ENCODE peak calls at places on chromosomes 7 and 10, in four cellular contexts. W, A, B and V are unnamed samples.

GRCh38 chr7:133572087-133572486 is 319.2 kb downstream of the EXOC4 start:
- DNase-seq in A (no peak), W (no peak), B (no peak), V (no peak)

GRCh38 chr10:5526691-5527331 is 2.0 kb downstream of the CALML3 start:
- DNase-seq in W (no peak), B (no peak), A (no peak), V (no peak)

GRCh38 chr7:114081606-114082425 is 163.0 kb upstream of the PPP1R3A start:
- DNase-seq in B (no peak), A (peak; percentile 69), W (peak; percentile 70), V (no peak)

GRCh38 chr10:44199267-44199666 is 185.6 kb downstream of the CXCL12 start:
- DNase-seq in W (no peak), A (no peak), B (no peak), V (no peak)

GRCh38 chr7:155566011-155566836 is 19.9 kb upstream of the CNPY1 start:
- DNase-seq in W (no peak), A (no peak), B (no peak), V (no peak)

GRCh38 chr7:110922906-110923305 is 168.0 kb upstream of the LRRN3 start:
- DNase-seq in B (no peak), W (peak; percentile 83), A (peak; percentile 7), V (no peak)

GRCh38 chr7:106768324-106768751 is 96.7 kb upstream of the PIK3CG start:
- DNase-seq in B (no peak), W (no peak), A (peak; percentile 14), V (no peak)

GRCh38 chr10:58756126-58756525 is 243.5 kb downstream of the BICC1 start:
- DNase-seq in B (no peak), A (no peak), W (peak; percentile 74), V (no peak)

GRCh38 chr7:2680792-2681490 is 7.1 kb upstream of the AMZ1 start:
- DNase-seq in W (peak; percentile 41), B (peak; percentile 46), A (peak; percentile 81), V (peak; percentile 87)

GRCh38 chr7:22280031-22280430 is 76.9 kb downstream of the RAPGEF5 start:
- DNase-seq in W (no peak), B (no peak), A (no peak), V (no peak)

GRCh38 chr10:131681122-131681521 is 219.7 kb upstream of the PPP2R2D start:
- DNase-seq in A (no peak), B (no peak), W (no peak), V (no peak)

GRCh38 chr7:2526659-2527504 is 7.3 kb downstream of the LFNG start:
- DNase-seq in A (no peak), B (no peak), W (no peak), V (no peak)

GRCh38 chr7:72493850-72494661 is 81.9 kb upstream of the CALN1 start:
- DNase-seq in B (peak; percentile 46), A (peak; percentile 71), W (peak; percentile 31), V (peak; percentile 75)

GRCh38 chr10:84933402-84933801 is 605.0 kb downstream of the CCSER2 start:
- DNase-seq in W (no peak), A (no peak), B (no peak), V (no peak)

GRCh38 chr7:4211261-4211660 is 470.8 kb upstream of the FOXK1 start:
- DNase-seq in B (no peak), A (no peak), W (no peak), V (no peak)

GRCh38 chr10:3972460-3973366 is 187.7 kb upstream of the KLF6 start:
- DNase-seq in A (no peak), W (no peak), B (no peak), V (no peak)

GRCh38 chr10:115980470-115980869 is 292.5 kb downstream of the GFRA1 start:
- DNase-seq in W (no peak), A (no peak), B (no peak), V (no peak)

GRCh38 chr7:87106974-87107612 is 45.2 kb upstream of the DMTF1 start:
- DNase-seq in B (no peak), W (no peak), A (no peak), V (no peak)

GRCh38 chr7:81499262-81500116 is 270.4 kb downstream of the HGF start:
- DNase-seq in W (peak; percentile 89), A (peak; percentile 83), B (no peak), V (no peak)

GRCh38 chr10:86263209-86263608 is 103.4 kb downstream of the GRID1 start:
- DNase-seq in W (no peak), B (no peak), A (no peak), V (peak; percentile 32)

GRCh38 chr7:21850531-21851285 is 95.0 kb downstream of the CDCA7L start:
- DNase-seq in A (peak; percentile 53), W (peak; percentile 11), B (no peak), V (no peak)

GRCh38 chr7:2530076-2530967 is 10.7 kb downstream of the LFNG start:
- DNase-seq in A (no peak), W (no peak), B (no peak), V (no peak)

GRCh38 chr7:134850048-134850447 is 70.6 kb downstream of the CALD1 start:
- DNase-seq in W (peak; percentile 57), A (no peak), B (no peak), V (no peak)

GRCh38 chr7:116522247-116522646 is 2.6 kb upstream of the CAV1 start:
- DNase-seq in A (peak; percentile 90), W (peak; percentile 84), B (no peak), V (no peak)

GRCh38 chr7:85829817-85830432 is 643.1 kb upstream of the SEMA3D start:
- DNase-seq in A (no peak), W (peak; percentile 11), B (no peak), V (no peak)

GRCh38 chr10:10223129-10223528 is 794.5 kb upstream of the CELF2 start:
- DNase-seq in W (no peak), B (no peak), A (no peak), V (no peak)

GRCh38 chr7:29297194-29297890 is 102.8 kb downstream of the CHN2 start:
- DNase-seq in B (no peak), W (no peak), A (peak; percentile 60), V (peak; percentile 76)

GRCh38 chr7:44972562-44972961 is 6.3 kb downstream of the MYO1G start:
- DNase-seq in A (no peak), W (no peak), B (no peak), V (no peak)

GRCh38 chr7:19239951-19240350 is 94.7 kb upstream of the FERD3L start:
- DNase-seq in A (no peak), B (no peak), W (no peak), V (no peak)

GRCh38 chr7:18153183-18153748 is 125.6 kb upstream of the PRPS1L1 start:
- DNase-seq in A (no peak), W (no peak), B (no peak), V (no peak)

GRCh38 chr7:15839415-15840100 is 153.1 kb upstream of the MEOX2 start:
- DNase-seq in B (peak; percentile 38), A (peak; percentile 92), W (no peak), V (peak; percentile 75)

GRCh38 chr7:111788426-111788825 is 226.1 kb upstream of the IMMP2L start:
- DNase-seq in A (peak; percentile 86), W (peak; percentile 61), B (no peak), V (no peak)

GRCh38 chr10:71981868-71982230 is 17.7 kb downstream of the CHST3 start:
- DNase-seq in A (no peak), W (no peak), B (no peak), V (no peak)

DNA sequence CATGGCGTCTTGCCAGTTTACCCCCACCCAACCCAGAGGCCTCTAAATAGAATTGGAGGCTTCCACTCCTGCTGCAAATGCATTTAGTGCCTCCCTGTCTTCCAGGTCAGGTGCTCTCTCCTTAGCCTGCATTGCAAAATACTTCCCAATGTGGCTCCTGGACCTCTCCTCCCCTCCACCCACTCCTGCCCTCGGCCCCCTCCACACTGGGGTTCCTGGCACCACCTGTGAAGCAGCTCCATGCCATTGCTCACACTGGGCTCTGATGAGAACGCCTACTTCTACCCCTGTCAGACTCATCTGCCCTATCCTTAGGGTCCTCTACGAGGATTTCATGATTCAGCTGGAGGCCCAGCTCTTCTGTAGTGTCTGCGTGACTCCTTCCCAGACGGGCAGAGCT is 37.4 kb downstream of the C10orf120 start:
- DNase-seq in A (no peak), B (no peak), W (no peak), V (no peak)
- H3K27me3 ChIP-seq in A (no peaks in the 10 kb centered on the region), B (no peaks in the 10 kb centered on the region), W (no peaks in the 10 kb centered on the region), V (no peaks in the 10 kb centered on the region)

GRCh38 chr7:146242661-146243060 is 126.1 kb downstream of the CNTNAP2 start:
- DNase-seq in W (no peak), A (no peak), B (no peak), V (no peak)
- H3K56ac ChIP-seq in W (no peak overlapping the region), A (no peak overlapping the region), B (no peak overlapping the region), V (no peak overlapping the region)

GRCh38 chr7:128363261-128363721 is 1.8 kb upstream of the PRRT4 start:
- DNase-seq in W (no peak), B (no peak), A (no peak), V (no peak)

GRCh38 chr7:128366290-128366689 is 4.8 kb upstream of the PRRT4 start:
- DNase-seq in A (no peak), B (no peak), W (no peak), V (no peak)

GRCh38 chr7:128366986-128367385 is 5.5 kb upstream of the PRRT4 start:
- DNase-seq in A (no peak), W (no peak), B (no peak), V (no peak)

GRCh38 chr7:128364166-128364565 is 2.7 kb upstream of the PRRT4 start:
- DNase-seq in A (no peak), W (no peak), B (no peak), V (no peak)

GRCh38 chr7:128365432-128365831 is 3.9 kb upstream of the PRRT4 start:
- DNase-seq in B (no peak), A (no peak), W (no peak), V (no peak)
- H3K27me3 ChIP-seq in B (peaks cover 52% of the 10 kb centered on the region), A (peaks cover 32% of the 10 kb centered on the region), W (peaks cover 58% of the 10 kb centered on the region), V (peaks cover 34% of the 10 kb centered on the region)

DNA sequence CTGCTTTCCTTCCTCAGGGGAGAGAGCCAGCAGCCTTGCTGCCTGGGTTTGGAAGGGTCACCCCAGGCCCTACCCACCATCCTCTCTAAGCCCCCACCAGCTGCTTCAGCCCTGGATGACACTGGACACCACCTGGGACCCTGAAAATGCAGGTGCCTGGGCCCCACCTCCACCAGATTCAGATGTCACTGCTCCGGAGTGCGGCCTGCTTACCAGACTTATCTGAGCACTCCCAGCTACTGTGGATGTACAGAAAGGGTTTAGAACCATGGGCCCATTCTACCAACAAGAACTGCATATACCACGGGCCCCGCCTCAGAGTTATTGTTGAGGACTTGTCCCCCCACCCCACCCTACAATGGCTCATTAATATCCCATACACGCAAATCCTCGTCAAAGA is 172.3 kb downstream of the PTPRN2 start:
- DNase-seq in W (no peak), A (no peak), B (no peak), V (no peak)
- H3K56ac ChIP-seq in W (no peak overlapping the region), A (no peak overlapping the region), B (no peak overlapping the region), V (no peak overlapping the region)